ENCODE peak calls at places on chromosomes 7 and 10, in nine cellular contexts. One of them, this sample, is unnamed.

GRCh38 chr7:119037941-119038340 is 813.4 kb downstream of the ANKRD7 start:
- DNase-seq in A549: no peak
- DNase-seq in tibial nerve: no peak
- DNase-seq in breast epithelium: no peak
- DNase-seq in esophagus squamous epithelium: no peak
- DNase-seq in stomach: no peak
- DNase-seq in right lobe of liver: peak; percentile 62
- DNase-seq in heart left ventricle: no peak
- DNase-seq in IMR-90: no peak
- DNase-seq in this sample: no peak

GRCh38 chr7:127114739-127115265 is 137.9 kb downstream of the GRM8 start:
- DNase-seq in IMR-90: no peak
- DNase-seq in right lobe of liver: no peak
- DNase-seq in esophagus squamous epithelium: no peak
- DNase-seq in tibial nerve: no peak
- DNase-seq in breast epithelium: no peak
- DNase-seq in A549: no peak
- DNase-seq in heart left ventricle: no peak
- DNase-seq in stomach: no peak
- DNase-seq in this sample: no peak

GRCh38 chr10:132939957-132940790 is 2.2 kb downstream of the CFAP46 start:
- DNase-seq in right lobe of liver: peak; percentile 62
- DNase-seq in esophagus squamous epithelium: no peak
- DNase-seq in A549: peak; percentile 62
- DNase-seq in IMR-90: peak; percentile 47
- DNase-seq in stomach: peak; percentile 43
- DNase-seq in breast epithelium: no peak
- DNase-seq in heart left ventricle: no peak
- DNase-seq in tibial nerve: no peak
- DNase-seq in this sample: no peak

GRCh38 chr7:36117201-36117840 is 35.7 kb upstream of the EEPD1 start:
- DNase-seq in stomach: no peak
- DNase-seq in tibial nerve: no peak
- DNase-seq in heart left ventricle: no peak
- DNase-seq in IMR-90: no peak
- DNase-seq in A549: no peak
- DNase-seq in esophagus squamous epithelium: no peak
- DNase-seq in right lobe of liver: no peak
- DNase-seq in breast epithelium: no peak
- DNase-seq in this sample: no peak

GRCh38 chr7:42095791-42096190 is 141.2 kb downstream of the GLI3 start:
- DNase-seq in breast epithelium: no peak
- DNase-seq in A549: no peak
- DNase-seq in heart left ventricle: no peak
- DNase-seq in stomach: no peak
- DNase-seq in IMR-90: no peak
- DNase-seq in right lobe of liver: no peak
- DNase-seq in esophagus squamous epithelium: no peak
- DNase-seq in tibial nerve: no peak
- DNase-seq in this sample: no peak

GRCh38 chr7:42010751-42011150 is 226.3 kb downstream of the GLI3 start:
- DNase-seq in breast epithelium: no peak
- DNase-seq in A549: no peak
- DNase-seq in right lobe of liver: no peak
- DNase-seq in tibial nerve: no peak
- DNase-seq in heart left ventricle: no peak
- DNase-seq in IMR-90: no peak
- DNase-seq in esophagus squamous epithelium: no peak
- DNase-seq in stomach: no peak
- DNase-seq in this sample: no peak

GRCh38 chr10:73867871-73868631 is 6.3 kb downstream of the CAMK2G start:
- DNase-seq in IMR-90: no peak
- DNase-seq in A549: no peak
- DNase-seq in stomach: no peak
- DNase-seq in breast epithelium: no peak
- DNase-seq in right lobe of liver: no peak
- DNase-seq in esophagus squamous epithelium: no peak
- DNase-seq in heart left ventricle: no peak
- DNase-seq in tibial nerve: no peak
- DNase-seq in this sample: no peak

GRCh38 chr10:132110713-132111112 is 45.0 kb downstream of the JAKMIP3 start:
- DNase-seq in IMR-90: no peak
- DNase-seq in A549: no peak
- DNase-seq in breast epithelium: no peak
- DNase-seq in heart left ventricle: peak; percentile 13
- DNase-seq in tibial nerve: no peak
- DNase-seq in stomach: peak; percentile 15
- DNase-seq in esophagus squamous epithelium: no peak
- DNase-seq in right lobe of liver: peak; percentile 45
- DNase-seq in this sample: no peak

GRCh38 chr7:129781856-129782256 is 170.3 kb downstream of the NRF1 start:
- DNase-seq in stomach: no peak
- DNase-seq in breast epithelium: no peak
- DNase-seq in heart left ventricle: no peak
- DNase-seq in IMR-90: no peak
- DNase-seq in tibial nerve: no peak
- DNase-seq in A549: no peak
- DNase-seq in right lobe of liver: no peak
- DNase-seq in esophagus squamous epithelium: no peak
- DNase-seq in this sample: no peak

GRCh38 chr10:104580321-104580720 is 60.8 kb upstream of the SORCS3 start:
- DNase-seq in breast epithelium: no peak
- DNase-seq in right lobe of liver: no peak
- DNase-seq in stomach: no peak
- DNase-seq in heart left ventricle: no peak
- DNase-seq in IMR-90: peak; percentile 38
- DNase-seq in tibial nerve: no peak
- DNase-seq in A549: no peak
- DNase-seq in esophagus squamous epithelium: no peak
- DNase-seq in this sample: no peak

GRCh38 chr10:86599729-86600128 is 54.6 kb upstream of the OPN4 start:
- DNase-seq in A549: no peak
- DNase-seq in heart left ventricle: no peak
- DNase-seq in breast epithelium: no peak
- DNase-seq in right lobe of liver: no peak
- DNase-seq in tibial nerve: no peak
- DNase-seq in IMR-90: no peak
- DNase-seq in esophagus squamous epithelium: no peak
- DNase-seq in stomach: peak; percentile 63
- DNase-seq in this sample: no peak

GRCh38 chr10:121791761-121792160 is 136.1 kb downstream of the ATE1 start:
- DNase-seq in stomach: no peak
- DNase-seq in esophagus squamous epithelium: no peak
- DNase-seq in IMR-90: peak; percentile 13
- DNase-seq in right lobe of liver: no peak
- DNase-seq in A549: no peak
- DNase-seq in tibial nerve: no peak
- DNase-seq in heart left ventricle: no peak
- DNase-seq in breast epithelium: no peak
- DNase-seq in this sample: no peak

GRCh38 chr10:88234332-88234731 is 348.8 kb downstream of the RNLS start:
- DNase-seq in esophagus squamous epithelium: no peak
- DNase-seq in breast epithelium: no peak
- DNase-seq in heart left ventricle: no peak
- DNase-seq in A549: no peak
- DNase-seq in tibial nerve: peak; percentile 18
- DNase-seq in IMR-90: no peak
- DNase-seq in right lobe of liver: no peak
- DNase-seq in stomach: peak; percentile 33
- DNase-seq in this sample: no peak

GRCh38 chr10:30063098-30063497 is 3.7 kb upstream of the JCAD start:
- DNase-seq in A549: no peak
- DNase-seq in right lobe of liver: no peak
- DNase-seq in stomach: no peak
- DNase-seq in breast epithelium: no peak
- DNase-seq in tibial nerve: no peak
- DNase-seq in IMR-90: peak; percentile 85
- DNase-seq in heart left ventricle: no peak
- DNase-seq in esophagus squamous epithelium: no peak
- DNase-seq in this sample: no peak

GRCh38 chr7:156617215-156617614 is 23.4 kb upstream of the RNF32 start:
- DNase-seq in right lobe of liver: no peak
- DNase-seq in esophagus squamous epithelium: no peak
- DNase-seq in tibial nerve: no peak
- DNase-seq in breast epithelium: no peak
- DNase-seq in stomach: no peak
- DNase-seq in A549: no peak
- DNase-seq in heart left ventricle: no peak
- DNase-seq in IMR-90: no peak
- DNase-seq in this sample: no peak
- TF ChIP-seq POLR2A in right lobe of liver: no peak
- TF ChIP-seq POLR2A in esophagus squamous epithelium: no peak
- TF ChIP-seq POLR2A in tibial nerve: no peak
- TF ChIP-seq POLR2A in breast epithelium: no peak
- TF ChIP-seq POLR2A in stomach: no peak
- TF ChIP-seq POLR2A in A549: no peak
- TF ChIP-seq POLR2A in heart left ventricle: no peak
- TF ChIP-seq POLR2A in IMR-90: no peak
- TF ChIP-seq POLR2A in this sample: no peak

GRCh38 chr10:128730922-128731321 is 604.7 kb upstream of the MKI67 start:
- DNase-seq in stomach: no peak
- DNase-seq in right lobe of liver: no peak
- DNase-seq in heart left ventricle: no peak
- DNase-seq in esophagus squamous epithelium: no peak
- DNase-seq in tibial nerve: no peak
- DNase-seq in IMR-90: no peak
- DNase-seq in breast epithelium: no peak
- DNase-seq in A549: no peak
- DNase-seq in this sample: no peak

GRCh38 chr10:128723631-128724205 is 597.5 kb upstream of the MKI67 start:
- DNase-seq in esophagus squamous epithelium: no peak
- DNase-seq in A549: no peak
- DNase-seq in right lobe of liver: no peak
- DNase-seq in heart left ventricle: no peak
- DNase-seq in IMR-90: no peak
- DNase-seq in breast epithelium: no peak
- DNase-seq in stomach: no peak
- DNase-seq in tibial nerve: no peak
- DNase-seq in this sample: no peak

GRCh38 chr10:128729910-128730420 is 603.7 kb upstream of the MKI67 start:
- DNase-seq in A549: no peak
- DNase-seq in breast epithelium: no peak
- DNase-seq in tibial nerve: no peak
- DNase-seq in IMR-90: no peak
- DNase-seq in heart left ventricle: no peak
- DNase-seq in right lobe of liver: no peak
- DNase-seq in esophagus squamous epithelium: no peak
- DNase-seq in stomach: no peak
- DNase-seq in this sample: no peak

GRCh38 chr10:128725531-128725930 is 599.3 kb upstream of the MKI67 start:
- DNase-seq in heart left ventricle: no peak
- DNase-seq in A549: no peak
- DNase-seq in tibial nerve: no peak
- DNase-seq in stomach: no peak
- DNase-seq in breast epithelium: no peak
- DNase-seq in esophagus squamous epithelium: no peak
- DNase-seq in IMR-90: no peak
- DNase-seq in right lobe of liver: no peak
- DNase-seq in this sample: no peak

GRCh38 chr10:128727114-128727513 is 600.9 kb upstream of the MKI67 start:
- DNase-seq in esophagus squamous epithelium: no peak
- DNase-seq in stomach: no peak
- DNase-seq in tibial nerve: no peak
- DNase-seq in IMR-90: no peak
- DNase-seq in breast epithelium: no peak
- DNase-seq in right lobe of liver: no peak
- DNase-seq in heart left ventricle: no peak
- DNase-seq in A549: no peak
- DNase-seq in this sample: no peak
- H3K9me3 ChIP-seq in esophagus squamous epithelium: peaks cover 15% of the 10 kb centered on the region
- H3K9me3 ChIP-seq in stomach: no peaks in the 10 kb centered on the region
- H3K9me3 ChIP-seq in tibial nerve: no peaks in the 10 kb centered on the region
- H3K9me3 ChIP-seq in IMR-90: peaks cover 51% of the 10 kb centered on the region
- H3K9me3 ChIP-seq in breast epithelium: no peaks in the 10 kb centered on the region
- H3K9me3 ChIP-seq in right lobe of liver: no peaks in the 10 kb centered on the region
- H3K9me3 ChIP-seq in heart left ventricle: no peaks in the 10 kb centered on the region
- H3K9me3 ChIP-seq in A549: no peaks in the 10 kb centered on the region
- H3K9me3 ChIP-seq in this sample: no peaks in the 10 kb centered on the region

DNA sequence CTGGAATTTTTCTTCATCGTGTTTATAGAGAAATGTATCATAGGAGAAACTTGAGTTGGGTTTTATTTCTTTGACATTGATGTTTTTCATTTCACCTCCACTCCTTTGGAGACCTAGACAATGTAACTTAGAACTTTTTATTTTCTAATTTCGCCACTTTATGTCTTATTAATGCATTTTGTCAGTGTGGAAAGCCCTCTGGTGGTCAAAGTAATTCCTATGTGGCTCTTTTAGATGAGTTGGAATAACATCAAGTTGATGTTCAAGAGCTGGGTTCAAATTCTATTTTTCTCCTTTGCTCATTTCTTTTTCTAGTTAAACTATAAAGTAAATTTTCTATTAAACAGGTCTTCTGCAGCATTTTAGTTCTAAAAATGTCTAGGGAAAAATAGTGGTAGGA is 478.6 kb downstream of the LRMDA start:
- DNase-seq in tibial nerve: no peak
- DNase-seq in breast epithelium: no peak
- DNase-seq in right lobe of liver: no peak
- DNase-seq in esophagus squamous epithelium: no peak
- DNase-seq in IMR-90: peak; percentile 24
- DNase-seq in A549: peak; percentile 19
- DNase-seq in stomach: no peak
- DNase-seq in heart left ventricle: no peak
- DNase-seq in this sample: no peak
- TF ChIP-seq CTCF in tibial nerve: peak; percentile 56
- TF ChIP-seq CTCF in breast epithelium: peak; percentile 46
- TF ChIP-seq CTCF in right lobe of liver: peak; percentile 61
- TF ChIP-seq CTCF in esophagus squamous epithelium: no peak
- TF ChIP-seq CTCF in IMR-90: peak; percentile 41
- TF ChIP-seq CTCF in A549: peak; percentile 60
- TF ChIP-seq CTCF in stomach: peak; percentile 33
- TF ChIP-seq CTCF in heart left ventricle: peak; percentile 50
- TF ChIP-seq CTCF in this sample: no peak

GRCh38 chr7:100613447-100614185 is 1.3 kb downstream of the MOSPD3 start:
- DNase-seq in breast epithelium: no peak
- DNase-seq in heart left ventricle: no peak
- DNase-seq in A549: no peak
- DNase-seq in IMR-90: no peak
- DNase-seq in right lobe of liver: no peak
- DNase-seq in esophagus squamous epithelium: no peak
- DNase-seq in stomach: no peak
- DNase-seq in tibial nerve: no peak
- DNase-seq in this sample: no peak
- TF ChIP-seq POLR2A in breast epithelium: no peak
- TF ChIP-seq POLR2A in heart left ventricle: no peak
- TF ChIP-seq POLR2A in A549: no peak
- TF ChIP-seq POLR2A in IMR-90: no peak
- TF ChIP-seq POLR2A in right lobe of liver: no peak
- TF ChIP-seq POLR2A in esophagus squamous epithelium: no peak
- TF ChIP-seq POLR2A in stomach: no peak
- TF ChIP-seq POLR2A in tibial nerve: no peak
- TF ChIP-seq POLR2A in this sample: no peak